ENCODE peak calls at places on chromosomes 3 and 15, in four cellular contexts. H, V, G and X are unnamed samples.

GRCh38 chr3:179027326-179027900 is 44.2 kb downstream of the ZMAT3 start:
- DNase-seq in H (peak; percentile 35), V (peak; percentile 60), G (no peak), X (no peak)

GRCh38 chr3:45491344-45491743 is 103.0 kb downstream of the LARS2 start:
- DNase-seq in H (no peak), V (no peak), G (no peak), X (no peak)

GRCh38 chr3:171099911-171100310 is 73.4 kb upstream of the SLC2A2 start:
- DNase-seq in H (peak; percentile 47), V (no peak), G (no peak), X (no peak)

GRCh38 chr15:50247819-50248650 is 17.5 kb downstream of the HDC start:
- DNase-seq in H (no peak), V (peak; percentile 23), G (peak; percentile 71), X (no peak)

GRCh38 chr15:70964686-70965085 is 72.1 kb downstream of the LRRC49 start:
- DNase-seq in H (no peak), V (no peak), G (no peak), X (no peak)

GRCh38 chr3:183339461-183340086 is 86.5 kb downstream of the B3GNT5 start:
- DNase-seq in H (no peak), V (no peak), G (no peak), X (no peak)

GRCh38 chr3:185489462-185489861 is 9.4 kb downstream of the TMEM41A start:
- DNase-seq in H (no peak), V (no peak), G (no peak), X (no peak)

GRCh38 chr15:51281368-51281967 is 56.9 kb downstream of the CYP19A1 start:
- DNase-seq in H (peak; percentile 79), V (peak; percentile 67), G (peak; percentile 63), X (peak; percentile 92)

GRCh38 chr3:83065861-83066260 is 1304.4 kb upstream of the GBE1 start:
- DNase-seq in H (no peak), V (no peak), G (no peak), X (no peak)

GRCh38 chr3:70870576-70870975 is 558.1 kb upstream of the MDFIC2 start:
- DNase-seq in H (no peak), V (no peak), G (no peak), X (no peak)

GRCh38 chr3:138254199-138254598 is 67.1 kb downstream of the ARMC8 start:
- DNase-seq in H (no peak), V (no peak), G (no peak), X (no peak)

GRCh38 chr15:66882251-66883020 is 180.4 kb downstream of the SMAD6 start:
- DNase-seq in H (peak; percentile 95), V (no peak), G (no peak), X (peak; percentile 92)